ENCODE peak calls at places on chromosomes 12 and 14, in four cellular contexts. One of them, this sample, is unnamed.

GRCh38 chr14:55221968-55222367 is 30.6 kb upstream of the DLGAP5 start:
- DNase-seq in fibroblast of the aortic adventitia: no peak
- DNase-seq in stimulated activated CD4-positive, alpha-beta T cell treated with anti-CD3 and anti-CD28 coated beads, Interleukin-2, amount 100 ng/mL, for 48 hours: no peak
- DNase-seq in T-helper 9 cell: no peak
- DNase-seq in this sample: no peak

GRCh38 chr14:104978774-104979691 is 859 bp upstream of the AHNAK2 start:
- DNase-seq in fibroblast of the aortic adventitia: no peak
- DNase-seq in stimulated activated CD4-positive, alpha-beta T cell treated with anti-CD3 and anti-CD28 coated beads, Interleukin-2, amount 100 ng/mL, for 48 hours: no peak
- DNase-seq in T-helper 9 cell: no peak
- DNase-seq in this sample: no peak

GRCh38 chr12:28033538-28033915 is 61.0 kb upstream of the PTHLH start:
- DNase-seq in fibroblast of the aortic adventitia: peak
- DNase-seq in stimulated activated CD4-positive, alpha-beta T cell treated with anti-CD3 and anti-CD28 coated beads, Interleukin-2, amount 100 ng/mL, for 48 hours: no peak
- DNase-seq in T-helper 9 cell: no peak
- DNase-seq in this sample: no peak

GRCh38 chr12:4595881-4596280 is 33.9 kb downstream of the DYRK4 start:
- DNase-seq in fibroblast of the aortic adventitia: no peak
- DNase-seq in stimulated activated CD4-positive, alpha-beta T cell treated with anti-CD3 and anti-CD28 coated beads, Interleukin-2, amount 100 ng/mL, for 48 hours: no peak
- DNase-seq in T-helper 9 cell: no peak
- DNase-seq in this sample: no peak

GRCh38 chr12:94271351-94271750 is 123.0 kb downstream of the PLXNC1 start:
- DNase-seq in fibroblast of the aortic adventitia: no peak
- DNase-seq in stimulated activated CD4-positive, alpha-beta T cell treated with anti-CD3 and anti-CD28 coated beads, Interleukin-2, amount 100 ng/mL, for 48 hours: no peak
- DNase-seq in T-helper 9 cell: no peak
- DNase-seq in this sample: no peak

GRCh38 chr14:77031680-77032482 is 3.4 kb upstream of the IRF2BPL start:
- DNase-seq in fibroblast of the aortic adventitia: peak
- DNase-seq in stimulated activated CD4-positive, alpha-beta T cell treated with anti-CD3 and anti-CD28 coated beads, Interleukin-2, amount 100 ng/mL, for 48 hours: no peak
- DNase-seq in T-helper 9 cell: no peak
- DNase-seq in this sample: no peak

GRCh38 chr14:96094656-96095055 is 55.5 kb downstream of the C14orf132 start:
- DNase-seq in fibroblast of the aortic adventitia: no peak
- DNase-seq in stimulated activated CD4-positive, alpha-beta T cell treated with anti-CD3 and anti-CD28 coated beads, Interleukin-2, amount 100 ng/mL, for 48 hours: no peak
- DNase-seq in T-helper 9 cell: no peak
- DNase-seq in this sample: no peak

GRCh38 chr14:104584557-104584956 is 5.0 kb downstream of the C14orf180 start:
- DNase-seq in fibroblast of the aortic adventitia: no peak
- DNase-seq in stimulated activated CD4-positive, alpha-beta T cell treated with anti-CD3 and anti-CD28 coated beads, Interleukin-2, amount 100 ng/mL, for 48 hours: no peak
- DNase-seq in T-helper 9 cell: no peak
- DNase-seq in this sample: no peak

This sample was measured in T-cell.